ENCODE peak calls at places on chromosomes 13 and 19, in five cellular contexts. J, L, K, Y and B are unnamed samples. For H3K4me1 and H3K27me3, the result is how much of the 10 kb centered on the place peaks cover.

GRCh38 chr13:98834254-98834960 is 81.9 kb upstream of the SLC15A1 start:
- DNase-seq in J (no peak), Y (peak), K (no peak), L (no peak), B (peak)

GRCh38 chr13:50884270-50884669 is 25.3 kb upstream of the RNASEH2B start:
- DNase-seq in K (no peak), Y (no peak), J (no peak), L (no peak), B (no peak)

GRCh38 chr19:12792048-12792852 is 964 bp downstream of the JUNB start:
- DNase-seq in J (peak), L (no peak), Y (peak), K (peak), B (peak)

GRCh38 chr19:50328257-50329145 is 676 bp downstream of the KCNC3 start:
- DNase-seq in Y (no peak), J (no peak), L (peak), K (no peak), B (no peak)

GRCh38 chr13:104387514-104387913 is 1321.3 kb upstream of the SLC10A2 start:
- DNase-seq in Y (no peak), K (no peak), L (no peak), J (no peak), B (no peak)

GRCh38 chr19:29804493-29804892 is 7.3 kb upstream of the CCNE1 start:
- DNase-seq in K (no peak), Y (no peak), J (no peak), L (no peak), B (no peak)

GRCh38 chr19:41371541-41371940 is 4.8 kb upstream of the TMEM91 start:
- DNase-seq in Y (no peak), L (no peak), K (no peak), J (no peak), B (no peak)

GRCh38 chr13:93865235-93865634 is 614.2 kb downstream of the DCT start:
- DNase-seq in K (no peak), Y (no peak), J (no peak), L (no peak), B (no peak)

GRCh38 chr13:39144941-39145533 is 106.8 kb downstream of the NHLRC3 start:
- DNase-seq in K (peak), Y (peak), L (no peak), J (peak), B (peak)

GRCh38 chr13:109881961-109882558 is 95.7 kb upstream of the IRS2 start:
- DNase-seq in J (no peak), L (no peak), Y (peak), K (no peak), B (no peak)

GRCh38 chr13:65595881-65596280 is 1634.3 kb downstream of the PCDH9 start:
- DNase-seq in J (no peak), L (no peak), K (no peak), Y (no peak), B (no peak)

GRCh38 chr13:98447881-98448641 is 128.8 kb downstream of the STK24 start:
- DNase-seq in K (peak), Y (no peak), J (no peak), L (no peak), B (peak)

GRCh38 chr19:19615086-19615485 is 3.4 kb downstream of the PBX4 start:
- DNase-seq in L (no peak), Y (no peak), K (no peak), J (no peak), B (no peak)

GRCh38 chr19:10764340-10764894 is 46.5 kb downstream of the DNM2 start:
- DNase-seq in K (no peak), L (no peak), Y (no peak), J (no peak), B (no peak)

GRCh38 chr19:31583148-31583547 is 233.9 kb upstream of the TSHZ3 start:
- DNase-seq in Y (no peak), J (no peak), K (no peak), L (no peak), B (no peak)

GRCh38 chr13:70571221-70571620 is 463.0 kb upstream of the KLHL1 start:
- DNase-seq in Y (no peak), K (no peak), L (no peak), J (no peak), B (no peak)

GRCh38 chr19:3969435-3970312 is 1.2 kb downstream of the DAPK3 start:
- DNase-seq in J (no peak), Y (peak), L (peak), K (no peak), B (peak)

GRCh38 chr13:91349992-91350911 is 2.8 kb downstream of the MIR17HG start:
- DNase-seq in K (no peak), Y (no peak), L (no peak), J (no peak), B (no peak)

GRCh38 chr19:21585491-21585890 is 80.1 kb downstream of the ZNF429 start:
- DNase-seq in L (no peak), K (no peak), J (no peak), Y (no peak), B (no peak)

GRCh38 chr19:53898680-53899341 is 10.3 kb upstream of the CACNG7 start:
- DNase-seq in J (no peak), Y (no peak), L (peak), K (no peak), B (no peak)

GRCh38 chr13:74290324-74290773 is 156.1 kb upstream of the KLF12 start:
- DNase-seq in L (peak), J (no peak), Y (no peak), K (no peak), B (peak)

GRCh38 chr13:110338441-110339101 is 31.5 kb downstream of the COL4A2 start:
- DNase-seq in K (peak), J (peak), L (no peak), Y (peak), B (no peak)

GRCh38 chr19:41299755-41300089 is 10.2 kb upstream of the CCDC97 start:
- DNase-seq in J (peak), L (no peak), K (peak), Y (peak), B (no peak)

GRCh38 chr19:35641515-35642151 is at the start of gene ETV2:
- DNase-seq in Y (no peak), K (no peak), J (peak), L (no peak), B (no peak)

GRCh38 chr13:98144501-98145350 is 1.8 kb downstream of the FARP1 start:
- DNase-seq in L (no peak), Y (peak), K (no peak), J (no peak), B (peak)

GRCh38 chr19:6020166-6020967 is 42.4 kb upstream of the RANBP3 start:
- DNase-seq in Y (no peak), K (no peak), J (no peak), L (no peak), B (no peak)

GRCh38 chr13:107842562-107843180 is 372.7 kb downstream of the LIG4 start:
- DNase-seq in K (no peak), L (no peak), J (no peak), Y (no peak), B (peak)

GRCh38 chr13:40637644-40638043 is 28.8 kb downstream of the FOXO1 start:
- DNase-seq in L (no peak), K (no peak), J (no peak), Y (no peak), B (no peak)

GRCh38 chr13:36582977-36583376 is 90.8 kb upstream of the SERTM1 start:
- DNase-seq in L (no peak), K (no peak), J (no peak), Y (no peak), B (no peak)

DNA sequence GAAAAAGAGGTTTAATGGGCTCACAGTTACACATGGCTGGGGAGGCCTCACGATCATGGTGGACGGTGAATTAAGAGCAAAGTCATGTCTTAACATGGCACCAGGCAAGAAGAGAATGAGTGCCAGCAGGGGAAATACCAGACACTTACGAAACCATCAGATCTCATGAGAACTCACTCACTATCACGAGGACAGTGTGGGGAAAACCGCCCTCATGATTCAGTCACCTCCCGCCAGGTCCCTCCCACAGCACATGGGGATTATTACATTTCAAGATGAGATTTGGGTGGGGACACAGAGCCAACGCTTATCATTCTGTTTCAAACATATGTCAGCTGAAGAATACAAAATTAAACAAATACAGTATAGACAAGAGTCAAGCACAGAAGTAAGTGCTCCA is 165.1 kb downstream of the PCCA start:
- DNase-seq in L (no peak), J (no peak), Y (peak), K (no peak), B (no peak)
- H3K4me1 ChIP-seq in L (under half), J (under half), Y (under half), K (under half), B (under half)

DNA sequence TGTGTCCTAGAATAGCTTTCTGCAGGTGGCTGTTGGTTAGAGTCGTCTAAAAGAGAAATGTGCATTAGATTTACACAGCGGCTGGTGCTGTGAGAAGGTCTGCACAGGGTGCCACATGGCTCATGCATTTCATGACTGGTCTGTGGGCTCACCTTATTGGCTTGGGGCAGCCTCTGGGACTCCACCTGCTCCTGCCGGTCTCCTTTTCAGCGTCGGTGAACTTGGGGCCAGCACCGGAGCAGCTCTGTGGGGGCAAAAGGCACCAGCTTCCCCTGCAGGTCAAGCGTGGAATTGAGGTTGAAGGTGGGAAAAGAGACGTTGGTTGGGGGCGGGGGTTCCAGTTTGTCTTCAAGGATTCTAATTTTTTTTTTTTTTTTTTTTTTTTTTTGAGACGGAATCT is 3.1 kb upstream of the PNMA8C start:
- DNase-seq in L (no peak), K (no peak), J (no peak), Y (no peak), B (no peak)
- H3K27me3 ChIP-seq in L (under half), K (under half), J (under half), Y (under half), B (under half)

GRCh38 chr13:46166221-46166584 is 15.8 kb downstream of the LCP1 start:
- DNase-seq in J (no peak), K (no peak), L (no peak), Y (no peak), B (no peak)
- H3K4me1 ChIP-seq in J (under half), K (under half), L (under half), Y (half or more), B (under half)

GRCh38 chr19:746208-746819 is 4.6 kb upstream of the MISP start:
- DNase-seq in J (no peak), L (no peak), K (no peak), Y (no peak), B (no peak)

GRCh38 chr19:747432-748273 is 3.3 kb upstream of the MISP start:
- DNase-seq in L (no peak), Y (no peak), K (no peak), J (no peak), B (no peak)

GRCh38 chr19:746956-747355 is 4.0 kb upstream of the MISP start:
- DNase-seq in L (no peak), Y (no peak), J (no peak), K (no peak), B (no peak)

GRCh38 chr19:749811-750210 is 1.1 kb upstream of the MISP start:
- DNase-seq in Y (no peak), K (no peak), J (no peak), L (no peak), B (no peak)

GRCh38 chr19:748274-748598 is 2.7 kb upstream of the MISP start:
- DNase-seq in K (no peak), Y (no peak), J (no peak), L (no peak), B (no peak)
- H3K27me3 ChIP-seq in K (under half), Y (under half), J (under half), L (under half), B (under half)

GRCh38 chr19:18508585-18508984 is 13.3 kb downstream of the ELL start:
- DNase-seq in Y (no peak), J (no peak), K (no peak), L (no peak), B (no peak)

GRCh38 chr19:18507021-18507726 is 14.7 kb downstream of the ELL start:
- DNase-seq in Y (no peak), K (peak), L (no peak), J (peak), B (no peak)

GRCh38 chr19:18506101-18506534 is 15.8 kb downstream of the ELL start:
- DNase-seq in K (peak), Y (no peak), J (peak), L (no peak), B (no peak)

GRCh38 chr19:18506545-18506944 is 15.3 kb downstream of the ELL start:
- DNase-seq in K (no peak), L (no peak), J (no peak), Y (no peak), B (no peak)

DNA sequence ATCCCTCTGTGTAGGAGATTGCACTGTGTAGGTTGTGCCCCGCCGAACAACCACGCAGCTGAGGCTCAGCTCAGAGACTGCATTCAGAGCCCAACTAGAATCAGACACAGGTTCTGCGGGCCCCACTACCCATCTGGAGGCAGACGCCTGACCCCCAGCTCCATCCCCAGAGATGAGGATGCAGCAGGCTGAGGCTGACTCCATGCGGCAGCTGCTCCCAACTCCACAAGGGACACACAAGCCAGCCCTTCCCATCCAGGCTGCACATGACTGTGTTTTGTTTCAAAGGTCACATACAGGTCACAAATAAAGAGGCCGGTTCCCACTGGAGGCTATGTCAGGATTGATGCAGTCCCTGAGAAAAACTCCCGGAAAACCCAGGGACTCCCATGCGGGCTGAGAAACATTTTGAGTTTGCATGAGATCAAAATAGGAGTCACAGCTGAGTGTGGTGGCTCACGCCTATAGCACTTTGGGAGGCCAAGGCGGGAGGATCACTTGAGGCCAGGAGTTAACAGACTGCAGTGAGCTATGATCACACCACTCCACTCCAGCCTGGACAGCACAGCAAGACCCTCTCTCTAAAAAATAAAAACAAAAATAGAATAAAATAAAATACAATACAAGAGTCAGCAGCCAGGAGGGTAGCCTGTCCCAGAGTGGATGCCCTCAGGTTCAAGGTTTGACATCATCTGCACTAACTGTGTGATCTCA is 14.0 kb downstream of the ELL start:
- DNase-seq in J (peak), Y (no peak), L (no peak), K (peak), B (no peak)
- H3K4me1 ChIP-seq in J (half or more), Y (under half), L (under half), K (half or more), B (under half)

GRCh38 chr13:77328819-77329132 is 1.9 kb upstream of the MYCBP2 start:
- DNase-seq in L (no peak), Y (no peak), K (no peak), J (no peak), B (no peak)

GRCh38 chr13:77323858-77324257 is 3.0 kb downstream of the MYCBP2 start:
- DNase-seq in J (no peak), Y (no peak), L (no peak), K (no peak), B (no peak)

GRCh38 chr13:77329133-77330008 is 2.5 kb upstream of the MYCBP2 start:
- DNase-seq in J (peak), L (peak), K (peak), Y (peak), B (peak)

GRCh38 chr13:77326905-77327604 is at the start of gene MYCBP2:
- DNase-seq in Y (peak), K (peak), L (peak), J (peak), B (peak)

GRCh38 chr13:77325371-77325941 is 1.4 kb downstream of the MYCBP2 start:
- DNase-seq in L (no peak), J (no peak), Y (no peak), K (no peak), B (no peak)
- H3K27me3 ChIP-seq in L (under half), J (under half), Y (under half), K (under half), B (under half)

GRCh38 chr13:113406321-113407102 is 42.6 kb upstream of the GRTP1 start:
- DNase-seq in Y (no peak), J (peak), L (no peak), K (no peak), B (no peak)
- H3K4me1 ChIP-seq in Y (under half), J (under half), L (under half), K (half or more), B (under half)